ENCODE peak calls at places on chromosomes 2 and 18, in eight cellular contexts. L is heart right ventricle, F is left lung, E is NT2/D1, I is tibial nerve, C is trophoblast cell, K is lower lobe of right lung, T is neural progenitor cell. X is an unnamed sample.

GRCh38 chr2:14235667-14236066 is 396.9 kb upstream of the LRATD1 start:
- DNase-seq in E (no peak), C (no peak), T (no peak), I (no peak), K (no peak), F (no peak), L (no peak), X (no peak)

GRCh38 chr2:46857871-46858696 is 57.5 kb downstream of the MCFD2 start:
- DNase-seq in K (no peak), F (no peak), L (no peak), E (no peak), I (no peak), T (no peak), C (peak; percentile 90), X (no peak)

GRCh38 chr18:21678897-21679296 is 25.7 kb downstream of the ABHD3 start:
- DNase-seq in E (no peak), K (no peak), F (no peak), L (no peak), T (no peak), I (no peak), C (no peak), X (no peak)

GRCh38 chr2:239322414-239323086 is 78.3 kb downstream of the HDAC4 start:
- DNase-seq in K (no peak), F (no peak), E (no peak), L (no peak), I (no peak), C (no peak), T (no peak), X (no peak)

GRCh38 chr2:48323146-48323545 is 206.8 kb upstream of the STON1 start:
- DNase-seq in L (no peak), E (no peak), F (no peak), T (no peak), C (no peak), K (no peak), I (no peak), X (no peak)

GRCh38 chr2:1912771-1913170 is 168.5 kb upstream of the PXDN start:
- DNase-seq in E (no peak), F (no peak), L (no peak), I (no peak), T (no peak), K (no peak), C (no peak), X (no peak)

GRCh38 chr2:181778621-181779195 is 98.4 kb upstream of the NEUROD1 start:
- DNase-seq in T (peak; percentile 31), F (no peak), L (no peak), C (no peak), K (no peak), E (no peak), I (no peak), X (peak; percentile 46)

GRCh38 chr2:27221166-27221565 is 4.0 kb downstream of the CAD start:
- DNase-seq in T (no peak), K (no peak), L (no peak), F (no peak), E (no peak), C (no peak), I (no peak), X (no peak)

GRCh38 chr2:175726213-175726612 is 275.9 kb downstream of the LNPK start:
- DNase-seq in I (no peak), T (no peak), E (no peak), K (no peak), L (no peak), C (no peak), F (no peak), X (no peak)

GRCh38 chr2:193240752-193241151 is 1046.0 kb upstream of the TMEFF2 start:
- DNase-seq in C (no peak), T (peak; percentile 53), E (peak; percentile 11), K (no peak), L (no peak), F (no peak), I (no peak), X (no peak)

GRCh38 chr2:18701546-18701945 is 112.2 kb upstream of the NT5C1B start:
- DNase-seq in K (no peak), F (no peak), I (no peak), C (no peak), T (no peak), L (no peak), E (no peak), X (no peak)

GRCh38 chr18:10523544-10523943 is 2.3 kb upstream of the NAPG start:
- DNase-seq in I (no peak), E (no peak), K (no peak), T (no peak), C (no peak), F (no peak), L (no peak), X (no peak)

GRCh38 chr18:10522574-10522973 is 3.3 kb upstream of the NAPG start:
- DNase-seq in I (no peak), E (no peak), F (no peak), T (no peak), C (no peak), K (no peak), L (no peak), X (no peak)

GRCh38 chr18:10525563-10526210 is at the start of gene NAPG:
- DNase-seq in K (peak; percentile 94), T (peak; percentile 96), C (peak; percentile 89), F (peak; percentile 97), L (peak; percentile 94), E (peak; percentile 78), I (peak; percentile 70), X (peak; percentile 89)

GRCh38 chr18:10526211-10526949 is 553 bp downstream of the NAPG start:
- DNase-seq in T (peak; percentile 77), L (peak; percentile 75), F (peak; percentile 92), K (peak; percentile 79), I (peak; percentile 14), E (no peak), C (peak; percentile 18), X (peak; percentile 54)

DNA sequence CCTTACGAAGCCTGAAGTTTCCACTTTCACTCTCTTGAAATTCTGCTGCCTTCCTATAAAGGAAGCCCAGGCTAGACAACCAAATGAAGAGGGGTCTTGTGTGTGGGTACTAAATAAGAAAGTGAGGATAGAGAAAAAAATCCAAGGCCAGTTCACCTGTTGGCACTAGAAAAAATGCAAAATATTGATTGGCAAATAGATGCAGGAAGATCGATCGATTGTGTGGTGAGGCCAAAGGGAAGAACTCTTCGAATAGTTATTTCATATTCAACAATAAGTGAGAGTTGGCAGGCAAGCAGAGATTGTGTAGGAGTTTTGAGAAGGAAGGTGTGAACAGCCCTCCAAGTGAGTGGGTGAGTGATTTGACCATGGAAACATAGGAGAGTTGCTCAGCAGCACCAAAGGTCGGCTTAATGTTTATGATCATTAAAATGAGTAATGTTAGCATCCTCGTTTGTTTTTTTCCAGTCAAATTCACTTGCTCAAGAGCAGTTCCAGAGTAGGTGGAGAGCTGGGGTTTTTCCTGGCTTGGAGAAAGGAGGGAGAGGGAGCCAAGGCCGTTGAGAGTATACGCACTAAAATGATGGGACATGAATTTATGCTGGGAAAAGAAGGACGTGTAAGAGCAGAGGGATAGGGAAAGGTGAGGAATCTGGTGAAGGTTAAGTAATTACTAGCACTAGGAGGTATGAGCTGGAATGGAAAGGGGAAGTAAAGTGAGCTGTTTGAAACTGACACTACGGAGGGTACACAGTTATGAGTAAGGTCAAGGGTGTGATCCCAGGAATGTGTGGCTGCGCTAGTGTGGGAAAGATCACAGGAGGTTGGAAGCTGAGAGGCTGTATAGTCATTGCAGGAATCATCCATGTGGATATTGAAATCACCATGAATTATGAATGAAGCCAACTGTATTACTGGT is 1.1 kb upstream of the NAPG start:
- DNase-seq in E (no peak), I (no peak), C (no peak), F (no peak), L (no peak), T (no peak), K (no peak), X (no peak)
- H3K4me3 ChIP-seq in E (no peak overlapping the region), I (peak overlapping the region; percentile 94), C (no peak overlapping the region), F (peak overlapping the region; percentile 92), L (peak overlapping the region; percentile 89), T (no peak overlapping the region), K (peak overlapping the region; percentile 94), X (peak overlapping the region; percentile 60)

DNA sequence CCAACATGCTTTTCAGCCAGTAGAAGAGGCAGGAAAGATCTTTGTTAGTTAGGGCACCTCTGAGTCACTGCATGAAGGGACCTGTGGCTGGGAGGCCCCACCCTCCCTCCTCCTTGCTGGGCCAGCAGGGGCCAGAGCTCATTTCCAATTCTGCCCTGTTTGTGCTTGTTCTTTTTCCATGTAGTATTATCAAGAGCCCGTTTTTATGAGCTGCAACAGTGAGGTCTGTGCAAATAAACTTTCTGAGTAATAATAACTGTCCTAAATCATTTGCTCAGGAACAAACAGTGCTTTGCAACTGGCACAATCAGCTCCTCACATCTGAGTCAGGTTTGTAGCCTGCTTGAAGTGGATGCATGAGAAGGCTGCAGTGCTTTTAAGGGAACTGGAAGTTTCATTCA is 128.0 kb downstream of the ARL4C start:
- DNase-seq in E (no peak), K (no peak), T (peak; percentile 12), F (peak; percentile 79), L (no peak), I (peak; percentile 55), C (no peak), X (peak; percentile 32)
- H3K4me1 ChIP-seq in E (peaks cover 10% of the 10 kb centered on the region), K (peaks cover 15% of the 10 kb centered on the region), T (peaks cover 57% of the 10 kb centered on the region), F (peaks cover 21% of the 10 kb centered on the region), L (no peaks in the 10 kb centered on the region), I (peaks cover 25% of the 10 kb centered on the region), C (peaks cover 4% of the 10 kb centered on the region), X (peaks cover 23% of the 10 kb centered on the region)

GRCh38 chr2:240359695-240360094 is 75.8 kb upstream of the GPC1 start:
- DNase-seq in K (peak; percentile 35), C (no peak), I (no peak), T (no peak), F (peak; percentile 35), E (no peak), L (no peak), X (no peak)

GRCh38 chr2:240362826-240363717 is 72.4 kb upstream of the GPC1 start:
- DNase-seq in E (no peak), K (peak; percentile 32), T (no peak), C (no peak), F (peak; percentile 62), I (no peak), L (no peak), X (no peak)

GRCh38 chr2:240362216-240362755 is 73.2 kb upstream of the GPC1 start:
- DNase-seq in T (no peak), F (peak; percentile 37), C (no peak), I (no peak), K (peak; percentile 37), L (no peak), E (no peak), X (no peak)

GRCh38 chr2:240358821-240359342 is 76.6 kb upstream of the GPC1 start:
- DNase-seq in F (peak; percentile 53), T (no peak), K (peak; percentile 32), L (no peak), C (no peak), I (no peak), E (no peak), X (no peak)

GRCh38 chr2:240360645-240361475 is 74.6 kb upstream of the GPC1 start:
- DNase-seq in I (no peak), F (no peak), C (no peak), K (no peak), E (no peak), T (no peak), L (no peak), X (no peak)
- H3K36me3 ChIP-seq in I (no peaks in the 10 kb centered on the region), F (no peaks in the 10 kb centered on the region), C (no peaks in the 10 kb centered on the region), K (no peaks in the 10 kb centered on the region), E (no peaks in the 10 kb centered on the region), T (no peaks in the 10 kb centered on the region), L (no peaks in the 10 kb centered on the region), X (no peaks in the 10 kb centered on the region)

DNA sequence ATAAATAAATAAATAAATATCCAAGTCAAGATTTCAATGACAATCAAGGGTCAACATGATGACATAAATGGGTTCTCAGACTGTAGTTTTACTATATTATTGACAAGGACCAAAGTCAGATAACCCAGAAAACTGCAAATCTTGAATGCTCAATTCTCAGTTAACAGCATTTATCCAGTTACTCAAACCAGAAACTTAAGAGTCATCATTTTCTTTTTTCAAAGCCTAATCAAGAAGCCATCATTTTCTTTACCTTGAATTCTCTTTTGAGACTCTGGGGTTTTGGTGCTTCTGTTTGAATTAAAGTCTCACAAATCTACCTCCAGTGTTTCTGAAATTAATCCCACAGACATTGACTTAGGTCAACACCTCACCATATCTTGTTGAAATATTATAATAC is 14.1 kb downstream of the TRMT61B start:
- DNase-seq in T (no peak), L (no peak), E (no peak), I (no peak), F (no peak), C (no peak), K (no peak), X (no peak)
- H3K4me3 ChIP-seq in T (no peak overlapping the region), L (no peak overlapping the region), E (no peak overlapping the region), I (no peak overlapping the region), F (no peak overlapping the region), C (no peak overlapping the region), K (no peak overlapping the region), X (no peak overlapping the region)

X was measured in HAP-1.